ENCODE peak calls at places on chromosomes 3 and 15, in five cellular contexts. L is endothelial cell of umbilical vein, B is lower lobe of right lung, I is PC-9, K is cardiac muscle cell. Z is an unnamed sample.

GRCh38 chr3:64460877-64461276 is 226.9 kb downstream of the ADAMTS9 start:
- DNase-seq in L (no peak), B (no peak), I (no peak), K (no peak), Z (peak)

GRCh38 chr15:68542771-68543544 is 35.8 kb upstream of the CORO2B start:
- DNase-seq in L (peak), B (no peak), I (no peak), K (no peak), Z (peak)

GRCh38 chr3:24400450-24400849 is 94.2 kb downstream of the THRB start:
- DNase-seq in L (no peak), B (no peak), I (no peak), K (no peak), Z (no peak)

GRCh38 chr3:48423883-48424695 is 5.8 kb downstream of the PLXNB1 start:
- DNase-seq in L (no peak), B (no peak), I (no peak), K (no peak), Z (no peak)

GRCh38 chr3:22361465-22361864 is 610.5 kb upstream of the ZNF385D start:
- DNase-seq in L (no peak), B (no peak), I (no peak), K (no peak), Z (peak)

GRCh38 chr3:183159319-183159718 is 3.2 kb downstream of the LAMP3 start:
- DNase-seq in L (no peak), B (no peak), I (peak), K (no peak), Z (no peak)

GRCh38 chr3:105956311-105956710 is 87.5 kb upstream of the CBLB start:
- DNase-seq in L (no peak), B (no peak), I (no peak), K (no peak), Z (no peak)

GRCh38 chr15:78828930-78829329 is 17.7 kb upstream of the ADAMTS7 start:
- DNase-seq in L (no peak), B (no peak), I (no peak), K (no peak), Z (no peak)

GRCh38 chr3:179450901-179451334 is 352 bp downstream of the GNB4 start:
- DNase-seq in L (peak), B (no peak), I (no peak), K (peak), Z (peak)

GRCh38 chr3:57803647-57804081 is 47.6 kb downstream of the SLMAP start:
- DNase-seq in L (peak), B (no peak), I (peak), K (no peak), Z (peak)

GRCh38 chr3:190435618-190436017 is 14.1 kb downstream of the TMEM207 start:
- DNase-seq in L (no peak), B (no peak), I (no peak), K (no peak), Z (no peak)

GRCh38 chr15:59991919-59992318 is 12.2 kb upstream of the FOXB1 start:
- DNase-seq in L (no peak), B (no peak), I (no peak), K (no peak), Z (no peak)

GRCh38 chr3:12934431-12934830 is 93.1 kb upstream of the RPL32 start:
- DNase-seq in L (no peak), B (no peak), I (no peak), K (peak), Z (peak)

GRCh38 chr15:27842526-27842925 is 256.6 kb downstream of the OCA2 start:
- DNase-seq in L (no peak), B (no peak), I (no peak), K (no peak), Z (peak)

GRCh38 chr15:92449476-92449875 is 55.8 kb downstream of the ST8SIA2 start:
- DNase-seq in L (no peak), B (no peak), I (no peak), K (no peak), Z (peak)

GRCh38 chr3:181622365-181622764 is 89.4 kb upstream of the SOX2 start:
- DNase-seq in L (peak), B (no peak), I (no peak), K (no peak), Z (peak)

GRCh38 chr3:170469151-170470062 is 50.7 kb downstream of the CLDN11 start:
- DNase-seq in L (no peak), B (no peak), I (peak), K (peak), Z (peak)

GRCh38 chr3:31544634-31545033 is 11.9 kb downstream of the STT3B start:
- DNase-seq in L (no peak), B (peak), I (no peak), K (peak), Z (peak)

GRCh38 chr15:84975871-84976351 is 5.7 kb upstream of the PDE8A start:
- DNase-seq in L (no peak), B (no peak), I (no peak), K (no peak), Z (no peak)

GRCh38 chr15:40928975-40929729 is at the start of gene DLL4:
- DNase-seq in L (peak), B (peak), I (peak), K (peak), Z (peak)

GRCh38 chr15:62711691-62712454 is 330.7 kb upstream of the TPM1 start:
- DNase-seq in L (peak), B (no peak), I (no peak), K (no peak), Z (peak)

GRCh38 chr15:85702321-85703230 is 92.1 kb downstream of the KLHL25 start:
- DNase-seq in L (peak), B (no peak), I (no peak), K (no peak), Z (peak)

GRCh38 chr3:65660000-65660598 is 378.6 kb downstream of the MAGI1 start:
- DNase-seq in L (no peak), B (no peak), I (no peak), K (no peak), Z (no peak)

GRCh38 chr3:49763981-49764380 is 22.4 kb downstream of the IP6K1 start:
- DNase-seq in L (no peak), B (no peak), I (no peak), K (no peak), Z (no peak)

GRCh38 chr15:89346516-89346915 is 11.9 kb upstream of the POLG start:
- DNase-seq in L (no peak), B (no peak), I (no peak), K (no peak), Z (no peak)

GRCh38 chr3:196214783-196215441 is 1.4 kb upstream of the SLC51A start:
- DNase-seq in L (no peak), B (no peak), I (no peak), K (no peak), Z (no peak)

GRCh38 chr3:79976466-79976865 is 208.7 kb upstream of the ROBO1 start:
- DNase-seq in L (peak), B (no peak), I (no peak), K (no peak), Z (no peak)

GRCh38 chr3:156981005-156981404 is 154.9 kb downstream of the LEKR1 start:
- DNase-seq in L (no peak), B (no peak), I (no peak), K (no peak), Z (peak)

GRCh38 chr15:39028069-39028468 is 463.5 kb upstream of the RASGRP1 start:
- DNase-seq in L (peak), B (no peak), I (no peak), K (no peak), Z (peak)

GRCh38 chr3:112774293-112774926 is 72.3 kb downstream of the CD200R1L start:
- DNase-seq in L (peak), B (no peak), I (peak), K (no peak), Z (peak)

GRCh38 chr3:184727357-184728060 is 15.6 kb upstream of the MAGEF1 start:
- DNase-seq in L (peak), B (no peak), I (peak), K (peak), Z (peak)

GRCh38 chr3:52827866-52828376 is 2.6 kb downstream of the ITIH4 start:
- DNase-seq in L (no peak), B (no peak), I (no peak), K (no peak), Z (no peak)

GRCh38 chr3:73787620-73788019 is 162.9 kb upstream of the PDZRN3 start:
- DNase-seq in L (no peak), B (no peak), I (no peak), K (no peak), Z (peak)

GRCh38 chr3:125200731-125201139 is 11.8 kb downstream of the SLC12A8 start:
- DNase-seq in L (no peak), B (no peak), I (no peak), K (no peak), Z (no peak)

DNA sequence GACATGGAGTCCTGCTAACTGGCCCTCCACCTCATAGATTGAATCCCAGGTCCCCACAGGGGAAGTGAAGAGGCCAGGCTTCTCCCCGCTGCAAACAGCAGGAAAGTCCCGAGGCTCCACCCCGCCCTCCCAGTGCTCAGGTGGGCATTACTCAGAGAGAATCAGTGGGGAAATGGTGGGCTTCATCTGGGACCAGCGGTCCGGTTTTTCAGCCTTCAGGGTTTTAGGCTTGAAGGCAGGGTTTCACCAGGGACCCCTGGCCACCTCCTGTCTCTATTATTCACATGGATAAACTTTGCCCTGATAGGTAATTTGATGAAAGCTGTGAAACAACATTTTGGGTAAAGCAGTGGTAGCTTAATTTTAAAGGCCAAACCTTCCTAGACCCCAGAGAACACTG is 31.3 kb downstream of the MKRN3 start:
- DNase-seq in L (no peak), B (no peak), I (no peak), K (no peak), Z (no peak)
- H3K4me3 ChIP-seq in L (no peak), B (no peak), I (no peak), K (no peak), Z (no peak)

GRCh38 chr3:19199131-19199530 is 50.8 kb downstream of the KCNH8 start:
- DNase-seq in L (no peak), B (no peak), I (no peak), K (no peak), Z (no peak)
- TF ChIP-seq CTCF in L (no peak), B (no peak), I (no peak), K (no peak), Z (no peak)

GRCh38 chr3:71512000-71512399 is 71.5 kb downstream of the FOXP1 start:
- DNase-seq in L (no peak), B (no peak), I (no peak), K (peak), Z (no peak)

GRCh38 chr3:71511446-71511845 is 72.1 kb downstream of the FOXP1 start:
- DNase-seq in L (no peak), B (no peak), I (no peak), K (no peak), Z (no peak)

GRCh38 chr3:71513495-71513894 is 70.0 kb downstream of the FOXP1 start:
- DNase-seq in L (no peak), B (no peak), I (no peak), K (no peak), Z (no peak)

GRCh38 chr3:71513081-71513480 is 70.4 kb downstream of the FOXP1 start:
- DNase-seq in L (no peak), B (no peak), I (no peak), K (no peak), Z (no peak)

DNA sequence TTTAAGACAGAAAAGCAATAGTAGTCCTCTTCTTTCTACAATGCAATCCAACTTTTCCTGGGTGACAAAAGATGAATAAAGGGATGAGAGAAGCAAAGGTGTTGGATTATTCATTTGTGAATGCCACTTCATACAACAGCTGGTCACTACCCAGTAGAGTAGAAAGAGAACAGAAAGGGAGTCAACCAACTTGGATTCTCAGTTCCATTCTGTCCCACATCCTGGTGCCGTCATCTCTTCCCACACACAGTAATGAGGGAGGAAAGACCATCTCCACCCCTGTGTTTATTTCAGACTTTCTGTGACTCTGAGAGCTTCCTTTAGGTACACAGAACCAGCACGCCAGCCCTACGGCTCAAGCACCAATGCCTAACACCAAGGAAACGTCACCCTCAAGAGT is 71.0 kb downstream of the FOXP1 start:
- DNase-seq in L (no peak), B (no peak), I (no peak), K (no peak), Z (no peak)
- H3K4me3 ChIP-seq in L (no peak), B (no peak), I (no peak), K (no peak), Z (no peak)

DNA sequence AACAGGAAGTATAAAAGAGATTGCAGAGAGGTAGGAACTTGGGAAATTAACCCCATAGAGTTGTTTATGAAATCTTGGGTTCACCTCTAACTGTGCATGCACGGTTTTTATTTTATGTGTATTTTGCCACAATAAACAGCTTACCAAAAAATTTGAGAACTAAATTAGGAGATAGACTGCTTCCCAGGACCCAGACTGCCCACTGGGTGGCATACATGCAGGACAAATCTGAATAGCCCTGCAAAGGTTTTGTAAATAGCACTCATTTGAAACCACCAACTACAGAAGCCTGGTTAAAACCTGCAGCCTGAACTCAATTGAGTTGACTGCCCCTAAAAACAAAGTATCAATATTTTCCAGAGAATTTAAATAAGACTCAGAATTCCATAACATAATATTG is 96.4 kb upstream of the SLCO2A1 start:
- DNase-seq in L (peak), B (no peak), I (no peak), K (no peak), Z (peak)
- TF ChIP-seq CTCF in L (peak), B (no peak), I (no peak), K (peak), Z (peak)

DNA sequence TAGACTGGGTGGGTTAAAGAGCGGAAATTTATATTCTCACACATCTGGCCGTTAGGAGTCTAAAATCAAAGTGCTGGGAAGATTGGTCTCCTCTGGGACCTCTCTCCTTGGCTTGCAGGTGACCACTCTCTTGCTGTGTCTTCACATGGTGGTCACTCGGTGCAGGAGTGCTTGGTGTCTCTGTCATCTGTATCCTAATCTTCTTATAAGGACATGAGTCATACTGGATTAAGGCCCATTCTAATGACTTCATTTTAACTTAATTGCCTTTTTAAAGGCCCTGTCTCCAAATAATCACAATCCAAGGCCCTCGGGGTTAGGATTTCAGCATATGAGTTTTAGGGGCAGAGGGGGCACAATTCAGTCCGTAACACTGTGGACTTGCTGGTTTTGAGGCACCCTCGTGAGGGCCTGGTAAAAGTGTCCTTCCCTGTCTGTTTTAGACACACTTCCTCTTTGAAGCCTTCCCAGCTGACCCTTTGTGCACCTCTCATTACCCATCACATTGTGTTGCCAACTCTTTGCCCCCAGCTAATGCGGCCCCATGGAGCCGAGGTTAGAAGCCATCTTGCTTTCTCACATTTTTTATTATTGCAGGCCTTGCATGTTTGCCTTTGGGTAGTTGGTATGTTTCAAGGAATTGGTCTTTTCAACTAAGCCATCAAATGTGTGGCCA is 3.2 kb downstream of the XYLB start:
- DNase-seq in L (no peak), B (no peak), I (no peak), K (no peak), Z (peak)
- H3K4me3 ChIP-seq in L (no peak), B (no peak), I (no peak), K (no peak), Z (no peak)

DNA sequence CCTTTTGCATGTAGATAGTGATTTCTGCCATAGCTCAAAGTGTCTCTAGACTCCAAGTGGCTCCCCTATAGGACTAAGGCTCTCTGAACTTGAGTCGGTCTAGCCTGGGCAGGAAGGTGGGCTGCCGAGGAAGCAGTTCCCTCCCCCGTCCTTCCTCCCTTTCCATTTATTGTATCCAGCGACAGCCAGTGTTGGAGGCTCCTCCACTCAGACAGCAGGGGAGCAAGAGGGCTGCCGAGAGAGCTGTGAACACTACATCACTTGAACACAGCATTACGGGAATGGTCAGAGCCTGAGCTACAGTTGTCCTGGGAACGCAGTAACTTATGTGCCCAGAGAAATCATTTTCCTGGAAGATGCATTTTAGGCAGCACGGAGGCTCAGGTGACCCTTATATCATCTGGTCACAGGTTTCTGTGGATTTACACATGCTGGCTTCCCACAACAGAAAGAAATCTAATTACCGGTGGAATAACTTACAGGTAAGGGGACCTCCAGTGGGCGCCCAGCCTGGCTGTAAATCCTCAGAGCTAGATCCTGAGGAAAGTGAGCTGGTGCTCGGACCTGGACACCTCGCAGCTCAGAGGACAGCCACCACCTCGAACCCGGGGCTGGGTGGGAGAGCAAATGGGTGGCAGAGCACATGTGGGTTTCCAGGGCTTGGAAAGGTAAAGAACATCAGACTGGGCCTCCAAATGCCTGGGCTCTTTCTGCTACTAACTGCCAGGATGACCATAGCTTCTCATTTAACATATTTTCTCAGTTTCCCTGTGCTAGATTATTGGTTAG is 197.1 kb downstream of the UACA start:
- DNase-seq in L (peak), B (no peak), I (no peak), K (peak), Z (no peak)
- TF ChIP-seq CTCF in L (peak), B (no peak), I (no peak), K (peak), Z (no peak)

GRCh38 chr3:147411777-147412176 is 2.6 kb downstream of the ZIC1 start:
- DNase-seq in L (no peak), B (no peak), I (no peak), K (no peak), Z (no peak)

GRCh38 chr3:147413712-147414325 is 4.7 kb downstream of the ZIC1 start:
- DNase-seq in L (no peak), B (no peak), I (no peak), K (no peak), Z (no peak)

GRCh38 chr3:147411235-147411607 is 2.1 kb downstream of the ZIC1 start:
- DNase-seq in L (no peak), B (no peak), I (no peak), K (no peak), Z (peak)

GRCh38 chr3:147412917-147413711 is 3.9 kb downstream of the ZIC1 start:
- DNase-seq in L (no peak), B (no peak), I (no peak), K (no peak), Z (no peak)

DNA sequence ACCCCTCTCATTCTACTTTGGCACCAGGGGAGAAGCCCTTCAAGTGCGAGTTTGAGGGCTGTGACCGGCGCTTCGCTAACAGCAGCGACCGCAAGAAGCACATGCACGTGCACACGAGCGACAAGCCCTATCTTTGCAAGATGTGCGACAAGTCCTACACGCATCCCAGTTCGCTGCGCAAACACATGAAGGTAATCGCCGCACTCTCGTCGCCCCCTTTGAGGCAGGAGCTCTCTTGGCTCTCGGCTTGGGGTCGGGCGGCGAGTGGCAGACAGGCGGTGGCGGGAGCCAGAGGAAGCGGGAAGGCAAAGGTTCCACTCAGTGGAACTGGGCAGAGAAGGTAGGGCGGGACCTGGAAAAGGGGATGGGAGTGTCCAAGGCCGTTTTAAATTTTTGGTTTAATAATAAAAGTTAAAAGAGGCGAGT is 3.3 kb downstream of the ZIC1 start:
- DNase-seq in L (no peak), B (no peak), I (no peak), K (no peak), Z (no peak)
- H3K4me3 ChIP-seq in L (no peak), B (no peak), I (no peak), K (no peak), Z (no peak)

GRCh38 chr3:43583481-43583880 is 38.3 kb downstream of the ANO10 start:
- DNase-seq in L (no peak), B (no peak), I (no peak), K (no peak), Z (no peak)
- TF ChIP-seq CTCF in L (no peak), B (no peak), I (no peak), K (no peak), Z (no peak)

GRCh38 chr3:161275919-161276318 is 54.8 kb downstream of the NMD3 start:
- DNase-seq in L (no peak), B (no peak), I (no peak), K (no peak), Z (no peak)
- H3K4me3 ChIP-seq in L (no peak), B (no peak), I (no peak), K (no peak), Z (no peak)